ENCODE peak calls at places on chromosomes 1 and 21, in four cellular contexts. R, O, W and Q are unnamed samples.

GRCh38 chr21:39107739-39108138 is 75.5 kb downstream of the PSMG1 start:
- DNase-seq in W (no peak), O (no peak), R (no peak), Q (no peak)

GRCh38 chr1:55217226-55217996 is 2.2 kb upstream of the USP24 start:
- DNase-seq in W (peak), O (no peak), R (no peak), Q (peak)

GRCh38 chr1:32733573-32734321 is 31.2 kb upstream of the SYNC start:
- DNase-seq in O (no peak), W (no peak), R (peak), Q (no peak)

GRCh38 chr1:167249702-167250101 is 29.0 kb downstream of the POU2F1 start:
- DNase-seq in R (no peak), W (no peak), O (no peak), Q (no peak)

GRCh38 chr1:163747261-163747660 is 425.5 kb downstream of the NUF2 start:
- DNase-seq in W (no peak), R (no peak), O (no peak), Q (no peak)

GRCh38 chr1:3321559-3322439 is 132.7 kb upstream of the ARHGEF16 start:
- DNase-seq in R (no peak), W (no peak), O (no peak), Q (no peak)

GRCh38 chr1:226626577-226626956 is 78.0 kb downstream of the STUM start:
- DNase-seq in W (peak), R (peak), O (peak), Q (peak)

GRCh38 chr21:39224930-39225329 is 41.7 kb upstream of the PSMG1 start:
- DNase-seq in R (no peak), W (no peak), O (no peak), Q (no peak)

GRCh38 chr21:44497641-44498243 is 42.3 kb downstream of the KRTAP10-1 start:
- DNase-seq in W (no peak), R (no peak), O (no peak), Q (no peak)

GRCh38 chr1:11337536-11338350 is 64.7 kb downstream of the UBIAD1 start:
- DNase-seq in O (peak), W (peak), R (no peak), Q (peak)

GRCh38 chr1:42380617-42381423 is at the start of gene RIMKLA:
- DNase-seq in W (peak), R (peak), O (peak), Q (peak)

GRCh38 chr1:13823936-13824335 is 123.9 kb downstream of the PRDM2 start:
- DNase-seq in W (no peak), R (no peak), O (no peak), Q (no peak)

GRCh38 chr1:154698320-154699096 is 90.5 kb upstream of the ADAR start:
- DNase-seq in R (no peak), O (no peak), W (no peak), Q (no peak)

GRCh38 chr1:159786966-159787365 is 6.2 kb downstream of the DUSP23 start:
- DNase-seq in O (no peak), W (no peak), R (no peak), Q (no peak)

GRCh38 chr1:64601207-64601606 is 131.3 kb downstream of the CACHD1 start:
- DNase-seq in R (no peak), O (no peak), W (no peak), Q (no peak)

GRCh38 chr1:234958066-234958701 is 170.5 kb downstream of the TOMM20 start:
- DNase-seq in O (no peak), R (no peak), W (no peak), Q (no peak)

GRCh38 chr1:201295346-201295745 is 12.0 kb downstream of the PKP1 start:
- DNase-seq in O (no peak), W (no peak), R (no peak), Q (no peak)

GRCh38 chr1:223298706-223299105 is 65.3 kb downstream of the SUSD4 start:
- DNase-seq in W (no peak), O (no peak), R (no peak), Q (no peak)

GRCh38 chr21:35976481-35976880 is 83.8 kb downstream of the SETD4 start:
- DNase-seq in W (no peak), O (no peak), R (no peak), Q (no peak)

GRCh38 chr1:244214009-244214967 is 163.2 kb downstream of the ZBTB18 start:
- DNase-seq in W (no peak), R (no peak), O (peak), Q (no peak)

GRCh38 chr21:38683222-38683621 is 122.5 kb upstream of the ETS2 start:
- DNase-seq in R (no peak), W (no peak), O (no peak), Q (no peak)

GRCh38 chr1:167457936-167458584 is 60.3 kb downstream of the CD247 start:
- DNase-seq in O (no peak), W (no peak), R (no peak), Q (no peak)

GRCh38 chr21:37593015-37593414 is 226.4 kb downstream of the DYRK1A start:
- DNase-seq in R (no peak), O (no peak), W (no peak), Q (no peak)

GRCh38 chr1:19257178-19257914 is 5.7 kb downstream of the MRTO4 start:
- DNase-seq in W (no peak), O (no peak), R (no peak), Q (no peak)

GRCh38 chr1:158040323-158040722 is 46.9 kb downstream of the KIRREL1 start:
- DNase-seq in R (no peak), O (no peak), W (no peak), Q (no peak)

GRCh38 chr1:40396420-40396819 is 22.9 kb downstream of the SMAP2 start:
- DNase-seq in O (no peak), W (no peak), R (no peak), Q (no peak)

GRCh38 chr1:31436596-31437432 is 23.8 kb downstream of the SERINC2 start:
- DNase-seq in W (no peak), O (no peak), R (no peak), Q (no peak)

GRCh38 chr1:2314297-2314802 is 77.0 kb downstream of the MORN1 start:
- DNase-seq in W (no peak), R (peak), O (peak), Q (no peak)

GRCh38 chr1:228471154-228471761 is 15.9 kb upstream of the RNF187 start:
- DNase-seq in O (no peak), R (no peak), W (no peak), Q (no peak)

GRCh38 chr1:1435094-1435903 is at the start of gene VWA1:
- DNase-seq in R (peak), O (peak), W (peak), Q (peak)

GRCh38 chr1:67945733-67946374 is 104.6 kb downstream of the DIRAS3 start:
- DNase-seq in R (no peak), W (no peak), O (peak), Q (no peak)

GRCh38 chr1:109134423-109134822 is 20.5 kb downstream of the ELAPOR1 start:
- DNase-seq in O (no peak), W (no peak), R (no peak), Q (no peak)

GRCh38 chr1:150127868-150128267 is 21.8 kb upstream of the PLEKHO1 start:
- DNase-seq in R (no peak), W (no peak), O (no peak), Q (no peak)